ENCODE peak calls at places on chromosome 22, in nine cellular contexts. One of them, this sample, is unnamed.

GRCh38 chr22:34111210-34111824 is 191.0 kb upstream of the LARGE1 start:
- DNase-seq in left ventricle myocardium inferior: no peak
- DNase-seq in mucosa of descending colon: peak
- DNase-seq in fibroblast of mammary gland: peak
- DNase-seq in astrocyte of the spinal cord: no peak
- DNase-seq in natural killer cell: no peak
- DNase-seq in HFFc6: no peak
- DNase-seq in keratinocyte: no peak
- DNase-seq in activated CD8-positive, alpha-beta T cell treated with anti-CD3 and anti-CD28 coated beads for 36 hours: peak
- DNase-seq in this sample: no peak

GRCh38 chr22:21942407-21942895 is 10.2 kb downstream of the PPM1F start:
- DNase-seq in left ventricle myocardium inferior: peak
- DNase-seq in mucosa of descending colon: peak
- DNase-seq in fibroblast of mammary gland: peak
- DNase-seq in astrocyte of the spinal cord: peak
- DNase-seq in natural killer cell: no peak
- DNase-seq in HFFc6: peak
- DNase-seq in keratinocyte: peak
- DNase-seq in activated CD8-positive, alpha-beta T cell treated with anti-CD3 and anti-CD28 coated beads for 36 hours: peak
- DNase-seq in this sample: no peak

GRCh38 chr22:22748297-22748743 is 103.9 kb downstream of the GGTLC2 start:
- DNase-seq in left ventricle myocardium inferior: no peak
- DNase-seq in mucosa of descending colon: peak
- DNase-seq in fibroblast of mammary gland: peak
- DNase-seq in astrocyte of the spinal cord: peak
- DNase-seq in natural killer cell: peak
- DNase-seq in HFFc6: peak
- DNase-seq in keratinocyte: no peak
- DNase-seq in activated CD8-positive, alpha-beta T cell treated with anti-CD3 and anti-CD28 coated beads for 36 hours: peak
- DNase-seq in this sample: no peak

GRCh38 chr22:49733631-49734030 is 94.0 kb downstream of the BRD1 start:
- DNase-seq in left ventricle myocardium inferior: no peak
- DNase-seq in mucosa of descending colon: no peak
- DNase-seq in fibroblast of mammary gland: no peak
- DNase-seq in astrocyte of the spinal cord: no peak
- DNase-seq in natural killer cell: no peak
- DNase-seq in HFFc6: no peak
- DNase-seq in keratinocyte: no peak
- DNase-seq in activated CD8-positive, alpha-beta T cell treated with anti-CD3 and anti-CD28 coated beads for 36 hours: no peak
- DNase-seq in this sample: no peak

GRCh38 chr22:28909375-28909774 is 26.0 kb downstream of the ZNRF3 start:
- DNase-seq in left ventricle myocardium inferior: no peak
- DNase-seq in mucosa of descending colon: no peak
- DNase-seq in fibroblast of mammary gland: peak
- DNase-seq in astrocyte of the spinal cord: no peak
- DNase-seq in natural killer cell: no peak
- DNase-seq in HFFc6: no peak
- DNase-seq in keratinocyte: no peak
- DNase-seq in activated CD8-positive, alpha-beta T cell treated with anti-CD3 and anti-CD28 coated beads for 36 hours: peak
- DNase-seq in this sample: no peak

GRCh38 chr22:46593996-46594946 is 25.9 kb upstream of the GRAMD4 start:
- DNase-seq in left ventricle myocardium inferior: no peak
- DNase-seq in mucosa of descending colon: peak
- DNase-seq in fibroblast of mammary gland: no peak
- DNase-seq in astrocyte of the spinal cord: no peak
- DNase-seq in natural killer cell: no peak
- DNase-seq in HFFc6: no peak
- DNase-seq in keratinocyte: no peak
- DNase-seq in activated CD8-positive, alpha-beta T cell treated with anti-CD3 and anti-CD28 coated beads for 36 hours: no peak
- DNase-seq in this sample: no peak

GRCh38 chr22:28247667-28248363 is 328.8 kb upstream of the PITPNB start:
- DNase-seq in left ventricle myocardium inferior: no peak
- DNase-seq in mucosa of descending colon: no peak
- DNase-seq in fibroblast of mammary gland: no peak
- DNase-seq in astrocyte of the spinal cord: no peak
- DNase-seq in natural killer cell: no peak
- DNase-seq in HFFc6: no peak
- DNase-seq in keratinocyte: no peak
- DNase-seq in activated CD8-positive, alpha-beta T cell treated with anti-CD3 and anti-CD28 coated beads for 36 hours: no peak
- DNase-seq in this sample: no peak

GRCh38 chr22:50481440-50482106 is at the start of gene ADM2:
- DNase-seq in left ventricle myocardium inferior: no peak
- DNase-seq in mucosa of descending colon: peak
- DNase-seq in fibroblast of mammary gland: no peak
- DNase-seq in astrocyte of the spinal cord: no peak
- DNase-seq in natural killer cell: peak
- DNase-seq in HFFc6: no peak
- DNase-seq in keratinocyte: no peak
- DNase-seq in activated CD8-positive, alpha-beta T cell treated with anti-CD3 and anti-CD28 coated beads for 36 hours: peak
- DNase-seq in this sample: no peak

GRCh38 chr22:29080061-29080975 is 7.5 kb downstream of the KREMEN1 start:
- DNase-seq in left ventricle myocardium inferior: no peak
- DNase-seq in mucosa of descending colon: no peak
- DNase-seq in fibroblast of mammary gland: peak
- DNase-seq in astrocyte of the spinal cord: no peak
- DNase-seq in natural killer cell: no peak
- DNase-seq in HFFc6: peak
- DNase-seq in keratinocyte: no peak
- DNase-seq in activated CD8-positive, alpha-beta T cell treated with anti-CD3 and anti-CD28 coated beads for 36 hours: no peak
- DNase-seq in this sample: no peak

GRCh38 chr22:35930933-35931332 is 97.7 kb downstream of the RBFOX2 start:
- DNase-seq in left ventricle myocardium inferior: no peak
- DNase-seq in mucosa of descending colon: peak
- DNase-seq in fibroblast of mammary gland: peak
- DNase-seq in astrocyte of the spinal cord: peak
- DNase-seq in natural killer cell: no peak
- DNase-seq in HFFc6: peak
- DNase-seq in keratinocyte: no peak
- DNase-seq in activated CD8-positive, alpha-beta T cell treated with anti-CD3 and anti-CD28 coated beads for 36 hours: no peak
- DNase-seq in this sample: no peak

GRCh38 chr22:16783930-16784354 is 41.3 kb downstream of the XKR3 start:
- DNase-seq in left ventricle myocardium inferior: no peak
- DNase-seq in mucosa of descending colon: no peak
- DNase-seq in fibroblast of mammary gland: peak
- DNase-seq in astrocyte of the spinal cord: no peak
- DNase-seq in natural killer cell: no peak
- DNase-seq in HFFc6: no peak
- DNase-seq in keratinocyte: no peak
- DNase-seq in activated CD8-positive, alpha-beta T cell treated with anti-CD3 and anti-CD28 coated beads for 36 hours: no peak
- DNase-seq in this sample: no peak
- TF ChIP-seq CTCF in left ventricle myocardium inferior: peak
- TF ChIP-seq CTCF in mucosa of descending colon: no peak
- TF ChIP-seq CTCF in fibroblast of mammary gland: peak
- TF ChIP-seq CTCF in astrocyte of the spinal cord: peak
- TF ChIP-seq CTCF in natural killer cell: peak
- TF ChIP-seq CTCF in HFFc6: peak
- TF ChIP-seq CTCF in keratinocyte: peak
- TF ChIP-seq CTCF in activated CD8-positive, alpha-beta T cell treated with anti-CD3 and anti-CD28 coated beads for 36 hours: peak
- TF ChIP-seq CTCF in this sample: no peak

GRCh38 chr22:23752090-23752691 is 1.3 kb upstream of the ZNF70 start:
- DNase-seq in left ventricle myocardium inferior: no peak
- DNase-seq in mucosa of descending colon: no peak
- DNase-seq in fibroblast of mammary gland: no peak
- DNase-seq in astrocyte of the spinal cord: no peak
- DNase-seq in natural killer cell: no peak
- DNase-seq in HFFc6: no peak
- DNase-seq in keratinocyte: no peak
- DNase-seq in activated CD8-positive, alpha-beta T cell treated with anti-CD3 and anti-CD28 coated beads for 36 hours: no peak
- DNase-seq in this sample: no peak

GRCh38 chr22:23749747-23750373 is 1.1 kb downstream of the ZNF70 start:
- DNase-seq in left ventricle myocardium inferior: no peak
- DNase-seq in mucosa of descending colon: no peak
- DNase-seq in fibroblast of mammary gland: no peak
- DNase-seq in astrocyte of the spinal cord: no peak
- DNase-seq in natural killer cell: no peak
- DNase-seq in HFFc6: no peak
- DNase-seq in keratinocyte: no peak
- DNase-seq in activated CD8-positive, alpha-beta T cell treated with anti-CD3 and anti-CD28 coated beads for 36 hours: no peak
- DNase-seq in this sample: no peak

GRCh38 chr22:23751441-23751996 is 607 bp upstream of the ZNF70 start:
- DNase-seq in left ventricle myocardium inferior: no peak
- DNase-seq in mucosa of descending colon: peak
- DNase-seq in fibroblast of mammary gland: peak
- DNase-seq in astrocyte of the spinal cord: peak
- DNase-seq in natural killer cell: no peak
- DNase-seq in HFFc6: no peak
- DNase-seq in keratinocyte: no peak
- DNase-seq in activated CD8-positive, alpha-beta T cell treated with anti-CD3 and anti-CD28 coated beads for 36 hours: peak
- DNase-seq in this sample: no peak

GRCh38 chr22:23750374-23750743 is 553 bp downstream of the ZNF70 start:
- DNase-seq in left ventricle myocardium inferior: no peak
- DNase-seq in mucosa of descending colon: no peak
- DNase-seq in fibroblast of mammary gland: no peak
- DNase-seq in astrocyte of the spinal cord: no peak
- DNase-seq in natural killer cell: no peak
- DNase-seq in HFFc6: no peak
- DNase-seq in keratinocyte: no peak
- DNase-seq in activated CD8-positive, alpha-beta T cell treated with anti-CD3 and anti-CD28 coated beads for 36 hours: no peak
- DNase-seq in this sample: no peak

GRCh38 chr22:23750744-23751440 is at the start of gene ZNF70:
- DNase-seq in left ventricle myocardium inferior: peak
- DNase-seq in mucosa of descending colon: peak
- DNase-seq in fibroblast of mammary gland: peak
- DNase-seq in astrocyte of the spinal cord: peak
- DNase-seq in natural killer cell: peak
- DNase-seq in HFFc6: peak
- DNase-seq in keratinocyte: peak
- DNase-seq in activated CD8-positive, alpha-beta T cell treated with anti-CD3 and anti-CD28 coated beads for 36 hours: peak
- DNase-seq in this sample: peak
- TF ChIP-seq CTCF in left ventricle myocardium inferior: peak
- TF ChIP-seq CTCF in mucosa of descending colon: no peak
- TF ChIP-seq CTCF in fibroblast of mammary gland: no peak
- TF ChIP-seq CTCF in astrocyte of the spinal cord: peak
- TF ChIP-seq CTCF in natural killer cell: no peak
- TF ChIP-seq CTCF in HFFc6: peak
- TF ChIP-seq CTCF in keratinocyte: no peak
- TF ChIP-seq CTCF in activated CD8-positive, alpha-beta T cell treated with anti-CD3 and anti-CD28 coated beads for 36 hours: no peak
- TF ChIP-seq CTCF in this sample: no peak

GRCh38 chr22:18033204-18033998 is 9.0 kb upstream of the MICAL3 start:
- DNase-seq in left ventricle myocardium inferior: no peak
- DNase-seq in mucosa of descending colon: no peak
- DNase-seq in fibroblast of mammary gland: peak
- DNase-seq in astrocyte of the spinal cord: no peak
- DNase-seq in natural killer cell: no peak
- DNase-seq in HFFc6: no peak
- DNase-seq in keratinocyte: no peak
- DNase-seq in activated CD8-positive, alpha-beta T cell treated with anti-CD3 and anti-CD28 coated beads for 36 hours: no peak
- DNase-seq in this sample: no peak
- TF ChIP-seq CTCF in left ventricle myocardium inferior: peak
- TF ChIP-seq CTCF in mucosa of descending colon: no peak
- TF ChIP-seq CTCF in fibroblast of mammary gland: peak
- TF ChIP-seq CTCF in astrocyte of the spinal cord: peak
- TF ChIP-seq CTCF in natural killer cell: no peak
- TF ChIP-seq CTCF in HFFc6: peak
- TF ChIP-seq CTCF in keratinocyte: peak
- TF ChIP-seq CTCF in activated CD8-positive, alpha-beta T cell treated with anti-CD3 and anti-CD28 coated beads for 36 hours: no peak
- TF ChIP-seq CTCF in this sample: no peak

GRCh38 chr22:25766418-25766817 is 24.4 kb downstream of the MYO18B start:
- DNase-seq in left ventricle myocardium inferior: no peak
- DNase-seq in mucosa of descending colon: no peak
- DNase-seq in fibroblast of mammary gland: no peak
- DNase-seq in astrocyte of the spinal cord: no peak
- DNase-seq in natural killer cell: no peak
- DNase-seq in HFFc6: no peak
- DNase-seq in keratinocyte: no peak
- DNase-seq in activated CD8-positive, alpha-beta T cell treated with anti-CD3 and anti-CD28 coated beads for 36 hours: no peak
- DNase-seq in this sample: no peak

GRCh38 chr22:25765016-25765367 is 23.0 kb downstream of the MYO18B start:
- DNase-seq in left ventricle myocardium inferior: no peak
- DNase-seq in mucosa of descending colon: no peak
- DNase-seq in fibroblast of mammary gland: no peak
- DNase-seq in astrocyte of the spinal cord: no peak
- DNase-seq in natural killer cell: no peak
- DNase-seq in HFFc6: no peak
- DNase-seq in keratinocyte: no peak
- DNase-seq in activated CD8-positive, alpha-beta T cell treated with anti-CD3 and anti-CD28 coated beads for 36 hours: no peak
- DNase-seq in this sample: no peak

GRCh38 chr22:25765801-25766200 is 23.8 kb downstream of the MYO18B start:
- DNase-seq in left ventricle myocardium inferior: no peak
- DNase-seq in mucosa of descending colon: no peak
- DNase-seq in fibroblast of mammary gland: no peak
- DNase-seq in astrocyte of the spinal cord: no peak
- DNase-seq in natural killer cell: no peak
- DNase-seq in HFFc6: no peak
- DNase-seq in keratinocyte: no peak
- DNase-seq in activated CD8-positive, alpha-beta T cell treated with anti-CD3 and anti-CD28 coated beads for 36 hours: no peak
- DNase-seq in this sample: no peak

GRCh38 chr22:25763239-25763777 is 21.3 kb downstream of the MYO18B start:
- DNase-seq in left ventricle myocardium inferior: no peak
- DNase-seq in mucosa of descending colon: no peak
- DNase-seq in fibroblast of mammary gland: peak
- DNase-seq in astrocyte of the spinal cord: no peak
- DNase-seq in natural killer cell: no peak
- DNase-seq in HFFc6: no peak
- DNase-seq in keratinocyte: no peak
- DNase-seq in activated CD8-positive, alpha-beta T cell treated with anti-CD3 and anti-CD28 coated beads for 36 hours: no peak
- DNase-seq in this sample: no peak

DNA sequence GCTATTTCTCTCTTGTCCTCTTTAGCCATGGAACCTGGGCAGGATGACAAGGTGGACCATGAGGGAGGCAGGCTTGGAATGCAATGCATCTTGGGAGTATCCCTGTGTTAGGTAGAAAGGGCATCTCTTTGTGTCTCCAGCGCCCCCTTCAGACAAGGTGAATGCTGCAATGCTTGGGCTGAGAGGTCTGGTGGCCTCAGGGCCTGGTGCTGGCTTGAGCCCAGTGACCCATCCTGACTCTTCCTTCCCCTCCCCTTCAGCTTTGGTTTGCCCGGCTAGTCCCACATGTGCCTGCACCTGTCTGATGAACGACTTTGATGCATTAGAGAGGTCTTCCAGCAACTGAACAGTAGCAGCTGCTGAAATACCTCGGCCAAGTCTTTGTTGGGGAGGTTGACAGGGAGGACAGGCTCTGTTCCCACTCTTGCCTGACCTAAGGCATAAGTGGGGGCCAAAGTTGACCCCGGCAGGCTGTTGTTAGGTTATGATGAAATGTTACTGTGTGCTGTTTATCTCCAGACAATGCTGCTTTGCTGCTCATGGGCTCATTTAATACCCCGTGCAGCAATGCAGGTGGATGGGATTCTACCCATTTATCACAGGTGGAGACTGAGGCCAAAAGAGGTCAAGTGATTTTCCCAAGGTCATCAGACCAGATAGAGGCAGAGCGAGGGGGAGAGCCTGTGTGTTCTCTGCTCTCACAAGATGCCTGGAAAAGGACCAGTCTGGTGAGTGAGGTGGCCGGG is 22.5 kb downstream of the MYO18B start:
- DNase-seq in left ventricle myocardium inferior: no peak
- DNase-seq in mucosa of descending colon: no peak
- DNase-seq in fibroblast of mammary gland: no peak
- DNase-seq in astrocyte of the spinal cord: no peak
- DNase-seq in natural killer cell: no peak
- DNase-seq in HFFc6: no peak
- DNase-seq in keratinocyte: no peak
- DNase-seq in activated CD8-positive, alpha-beta T cell treated with anti-CD3 and anti-CD28 coated beads for 36 hours: no peak
- DNase-seq in this sample: no peak
- TF ChIP-seq CTCF in left ventricle myocardium inferior: no peak
- TF ChIP-seq CTCF in mucosa of descending colon: no peak
- TF ChIP-seq CTCF in fibroblast of mammary gland: peak
- TF ChIP-seq CTCF in astrocyte of the spinal cord: no peak
- TF ChIP-seq CTCF in natural killer cell: no peak
- TF ChIP-seq CTCF in HFFc6: peak
- TF ChIP-seq CTCF in keratinocyte: peak
- TF ChIP-seq CTCF in activated CD8-positive, alpha-beta T cell treated with anti-CD3 and anti-CD28 coated beads for 36 hours: no peak
- TF ChIP-seq CTCF in this sample: no peak

GRCh38 chr22:37472418-37473006 is 13.7 kb downstream of the MFNG start:
- DNase-seq in left ventricle myocardium inferior: no peak
- DNase-seq in mucosa of descending colon: peak
- DNase-seq in fibroblast of mammary gland: peak
- DNase-seq in astrocyte of the spinal cord: no peak
- DNase-seq in natural killer cell: no peak
- DNase-seq in HFFc6: no peak
- DNase-seq in keratinocyte: no peak
- DNase-seq in activated CD8-positive, alpha-beta T cell treated with anti-CD3 and anti-CD28 coated beads for 36 hours: peak
- DNase-seq in this sample: no peak
- TF ChIP-seq CTCF in left ventricle myocardium inferior: peak
- TF ChIP-seq CTCF in mucosa of descending colon: peak
- TF ChIP-seq CTCF in fibroblast of mammary gland: peak
- TF ChIP-seq CTCF in astrocyte of the spinal cord: peak
- TF ChIP-seq CTCF in natural killer cell: peak
- TF ChIP-seq CTCF in HFFc6: peak
- TF ChIP-seq CTCF in keratinocyte: peak
- TF ChIP-seq CTCF in activated CD8-positive, alpha-beta T cell treated with anti-CD3 and anti-CD28 coated beads for 36 hours: peak
- TF ChIP-seq CTCF in this sample: no peak

This sample was measured in omental fat pad.